ENCODE peak calls at places on chromosome 18, in nine cellular contexts. One of them, this sample, is unnamed.

GRCh38 chr18:9097349-9097748 is 5.2 kb upstream of the NDUFV2 start:
- DNase-seq in EH: no peak
- DNase-seq in activated naive CD4-positive, alpha-beta T cell treated with anti-CD3 and anti-CD28 coated beads, Interleukin-2, amount 10 ng/mL, durations not matched to agents 7 days and 5 days: no peak
- DNase-seq in IMR-90: no peak
- DNase-seq in T-helper 9 cell: no peak
- DNase-seq in HEK293T: no peak
- DNase-seq in AG10803: no peak
- DNase-seq in NCI-H82: no peak
- DNase-seq in iris pigment epithelial cell: no peak
- DNase-seq in this sample: no peak

GRCh38 chr18:70446063-70446462 is 157.2 kb downstream of the SOCS6 start:
- DNase-seq in activated naive CD4-positive, alpha-beta T cell treated with anti-CD3 and anti-CD28 coated beads, Interleukin-2, amount 10 ng/mL, durations not matched to agents 7 days and 5 days: no peak
- DNase-seq in EH: no peak
- DNase-seq in NCI-H82: no peak
- DNase-seq in AG10803: no peak
- DNase-seq in IMR-90: no peak
- DNase-seq in T-helper 9 cell: no peak
- DNase-seq in iris pigment epithelial cell: no peak
- DNase-seq in HEK293T: no peak
- DNase-seq in this sample: no peak

GRCh38 chr18:43192408-43192807 is 76.9 kb upstream of the RIT2 start:
- DNase-seq in AG10803: no peak
- DNase-seq in NCI-H82: no peak
- DNase-seq in T-helper 9 cell: no peak
- DNase-seq in IMR-90: no peak
- DNase-seq in activated naive CD4-positive, alpha-beta T cell treated with anti-CD3 and anti-CD28 coated beads, Interleukin-2, amount 10 ng/mL, durations not matched to agents 7 days and 5 days: no peak
- DNase-seq in iris pigment epithelial cell: peak; percentile 66
- DNase-seq in EH: no peak
- DNase-seq in HEK293T: no peak
- DNase-seq in this sample: no peak

GRCh38 chr18:69785466-69785865 is 162.2 kb downstream of the CD226 start:
- DNase-seq in EH: peak; percentile 1
- DNase-seq in activated naive CD4-positive, alpha-beta T cell treated with anti-CD3 and anti-CD28 coated beads, Interleukin-2, amount 10 ng/mL, durations not matched to agents 7 days and 5 days: no peak
- DNase-seq in T-helper 9 cell: no peak
- DNase-seq in IMR-90: peak; percentile 25
- DNase-seq in NCI-H82: no peak
- DNase-seq in AG10803: peak; percentile 16
- DNase-seq in HEK293T: no peak
- DNase-seq in iris pigment epithelial cell: peak; percentile 54
- DNase-seq in this sample: no peak

GRCh38 chr18:23816740-23817139 is 127.5 kb downstream of the LAMA3 start:
- DNase-seq in T-helper 9 cell: no peak
- DNase-seq in NCI-H82: no peak
- DNase-seq in activated naive CD4-positive, alpha-beta T cell treated with anti-CD3 and anti-CD28 coated beads, Interleukin-2, amount 10 ng/mL, durations not matched to agents 7 days and 5 days: no peak
- DNase-seq in iris pigment epithelial cell: no peak
- DNase-seq in HEK293T: no peak
- DNase-seq in IMR-90: no peak
- DNase-seq in EH: no peak
- DNase-seq in AG10803: no peak
- DNase-seq in this sample: no peak

GRCh38 chr18:26763745-26764144 is 101.8 kb downstream of the AQP4 start:
- DNase-seq in activated naive CD4-positive, alpha-beta T cell treated with anti-CD3 and anti-CD28 coated beads, Interleukin-2, amount 10 ng/mL, durations not matched to agents 7 days and 5 days: no peak
- DNase-seq in AG10803: no peak
- DNase-seq in HEK293T: no peak
- DNase-seq in IMR-90: no peak
- DNase-seq in NCI-H82: peak; percentile 56
- DNase-seq in iris pigment epithelial cell: no peak
- DNase-seq in EH: no peak
- DNase-seq in T-helper 9 cell: no peak
- DNase-seq in this sample: no peak

GRCh38 chr18:62632788-62633455 is 82.4 kb upstream of the PHLPP1 start:
- DNase-seq in activated naive CD4-positive, alpha-beta T cell treated with anti-CD3 and anti-CD28 coated beads, Interleukin-2, amount 10 ng/mL, durations not matched to agents 7 days and 5 days: no peak
- DNase-seq in iris pigment epithelial cell: no peak
- DNase-seq in HEK293T: no peak
- DNase-seq in IMR-90: no peak
- DNase-seq in T-helper 9 cell: no peak
- DNase-seq in AG10803: no peak
- DNase-seq in EH: no peak
- DNase-seq in NCI-H82: no peak
- DNase-seq in this sample: no peak

GRCh38 chr18:12408247-12408869 is 629 bp downstream of the PRELID3A start:
- DNase-seq in NCI-H82: peak; percentile 71
- DNase-seq in activated naive CD4-positive, alpha-beta T cell treated with anti-CD3 and anti-CD28 coated beads, Interleukin-2, amount 10 ng/mL, durations not matched to agents 7 days and 5 days: no peak
- DNase-seq in HEK293T: no peak
- DNase-seq in T-helper 9 cell: no peak
- DNase-seq in AG10803: peak; percentile 42
- DNase-seq in iris pigment epithelial cell: peak; percentile 32
- DNase-seq in EH: peak; percentile 43
- DNase-seq in IMR-90: no peak
- DNase-seq in this sample: no peak

GRCh38 chr18:30623401-30624065 is 419.0 kb downstream of the DSC3 start:
- DNase-seq in AG10803: no peak
- DNase-seq in EH: no peak
- DNase-seq in T-helper 9 cell: no peak
- DNase-seq in HEK293T: no peak
- DNase-seq in iris pigment epithelial cell: peak; percentile 10
- DNase-seq in activated naive CD4-positive, alpha-beta T cell treated with anti-CD3 and anti-CD28 coated beads, Interleukin-2, amount 10 ng/mL, durations not matched to agents 7 days and 5 days: no peak
- DNase-seq in IMR-90: no peak
- DNase-seq in NCI-H82: no peak
- DNase-seq in this sample: no peak

GRCh38 chr18:3177902-3178687 is 41.7 kb downstream of the MYOM1 start:
- DNase-seq in iris pigment epithelial cell: no peak
- DNase-seq in NCI-H82: no peak
- DNase-seq in AG10803: peak; percentile 6
- DNase-seq in EH: no peak
- DNase-seq in T-helper 9 cell: no peak
- DNase-seq in HEK293T: no peak
- DNase-seq in IMR-90: peak; percentile 19
- DNase-seq in activated naive CD4-positive, alpha-beta T cell treated with anti-CD3 and anti-CD28 coated beads, Interleukin-2, amount 10 ng/mL, durations not matched to agents 7 days and 5 days: peak; percentile 28
- DNase-seq in this sample: peak; percentile 85

GRCh38 chr18:70641156-70641775 is 352.4 kb downstream of the SOCS6 start:
- DNase-seq in EH: no peak
- DNase-seq in NCI-H82: no peak
- DNase-seq in T-helper 9 cell: no peak
- DNase-seq in HEK293T: no peak
- DNase-seq in iris pigment epithelial cell: no peak
- DNase-seq in AG10803: no peak
- DNase-seq in IMR-90: no peak
- DNase-seq in activated naive CD4-positive, alpha-beta T cell treated with anti-CD3 and anti-CD28 coated beads, Interleukin-2, amount 10 ng/mL, durations not matched to agents 7 days and 5 days: no peak
- DNase-seq in this sample: no peak

GRCh38 chr18:35934891-35935290 is 37.6 kb upstream of the RMP24 start:
- DNase-seq in IMR-90: no peak
- DNase-seq in T-helper 9 cell: no peak
- DNase-seq in NCI-H82: no peak
- DNase-seq in HEK293T: no peak
- DNase-seq in activated naive CD4-positive, alpha-beta T cell treated with anti-CD3 and anti-CD28 coated beads, Interleukin-2, amount 10 ng/mL, durations not matched to agents 7 days and 5 days: no peak
- DNase-seq in EH: no peak
- DNase-seq in AG10803: no peak
- DNase-seq in iris pigment epithelial cell: no peak
- DNase-seq in this sample: no peak

GRCh38 chr18:37453754-37454153 is 111.8 kb downstream of the CELF4 start:
- DNase-seq in activated naive CD4-positive, alpha-beta T cell treated with anti-CD3 and anti-CD28 coated beads, Interleukin-2, amount 10 ng/mL, durations not matched to agents 7 days and 5 days: no peak
- DNase-seq in T-helper 9 cell: no peak
- DNase-seq in EH: no peak
- DNase-seq in iris pigment epithelial cell: no peak
- DNase-seq in IMR-90: no peak
- DNase-seq in AG10803: no peak
- DNase-seq in NCI-H82: no peak
- DNase-seq in HEK293T: no peak
- DNase-seq in this sample: no peak

GRCh38 chr18:51151568-51152511 is 45.6 kb downstream of the MEX3C start:
- DNase-seq in AG10803: no peak
- DNase-seq in T-helper 9 cell: peak; percentile 38
- DNase-seq in activated naive CD4-positive, alpha-beta T cell treated with anti-CD3 and anti-CD28 coated beads, Interleukin-2, amount 10 ng/mL, durations not matched to agents 7 days and 5 days: peak; percentile 81
- DNase-seq in HEK293T: no peak
- DNase-seq in EH: no peak
- DNase-seq in IMR-90: no peak
- DNase-seq in iris pigment epithelial cell: no peak
- DNase-seq in NCI-H82: no peak
- DNase-seq in this sample: peak; percentile 91

GRCh38 chr18:475202-475624 is 25.3 kb downstream of the COLEC12 start:
- DNase-seq in iris pigment epithelial cell: peak; percentile 65
- DNase-seq in activated naive CD4-positive, alpha-beta T cell treated with anti-CD3 and anti-CD28 coated beads, Interleukin-2, amount 10 ng/mL, durations not matched to agents 7 days and 5 days: no peak
- DNase-seq in AG10803: peak; percentile 95
- DNase-seq in IMR-90: peak; percentile 78
- DNase-seq in NCI-H82: no peak
- DNase-seq in HEK293T: no peak
- DNase-seq in T-helper 9 cell: no peak
- DNase-seq in EH: peak; percentile 94
- DNase-seq in this sample: no peak

GRCh38 chr18:51614033-51614432 is 416.6 kb upstream of the MEX3C start:
- DNase-seq in AG10803: no peak
- DNase-seq in T-helper 9 cell: no peak
- DNase-seq in HEK293T: no peak
- DNase-seq in iris pigment epithelial cell: peak; percentile 33
- DNase-seq in IMR-90: no peak
- DNase-seq in activated naive CD4-positive, alpha-beta T cell treated with anti-CD3 and anti-CD28 coated beads, Interleukin-2, amount 10 ng/mL, durations not matched to agents 7 days and 5 days: no peak
- DNase-seq in EH: no peak
- DNase-seq in NCI-H82: no peak
- DNase-seq in this sample: no peak

GRCh38 chr18:23038712-23039111 is 96.6 kb upstream of the CABLES1 start:
- DNase-seq in HEK293T: no peak
- DNase-seq in IMR-90: peak; percentile 53
- DNase-seq in EH: peak; percentile 94
- DNase-seq in AG10803: peak; percentile 96
- DNase-seq in T-helper 9 cell: no peak
- DNase-seq in iris pigment epithelial cell: peak; percentile 49
- DNase-seq in activated naive CD4-positive, alpha-beta T cell treated with anti-CD3 and anti-CD28 coated beads, Interleukin-2, amount 10 ng/mL, durations not matched to agents 7 days and 5 days: no peak
- DNase-seq in NCI-H82: no peak
- DNase-seq in this sample: no peak

GRCh38 chr18:53416985-53417384 is 807.5 kb downstream of the MBD2 start:
- DNase-seq in EH: no peak
- DNase-seq in NCI-H82: no peak
- DNase-seq in IMR-90: no peak
- DNase-seq in HEK293T: no peak
- DNase-seq in iris pigment epithelial cell: no peak
- DNase-seq in activated naive CD4-positive, alpha-beta T cell treated with anti-CD3 and anti-CD28 coated beads, Interleukin-2, amount 10 ng/mL, durations not matched to agents 7 days and 5 days: no peak
- DNase-seq in T-helper 9 cell: no peak
- DNase-seq in AG10803: peak; percentile 0
- DNase-seq in this sample: no peak

GRCh38 chr18:79898952-79899608 is 52.4 kb downstream of the SLC66A2 start:
- DNase-seq in AG10803: no peak
- DNase-seq in activated naive CD4-positive, alpha-beta T cell treated with anti-CD3 and anti-CD28 coated beads, Interleukin-2, amount 10 ng/mL, durations not matched to agents 7 days and 5 days: no peak
- DNase-seq in iris pigment epithelial cell: no peak
- DNase-seq in T-helper 9 cell: no peak
- DNase-seq in NCI-H82: no peak
- DNase-seq in IMR-90: no peak
- DNase-seq in HEK293T: no peak
- DNase-seq in EH: no peak
- DNase-seq in this sample: peak; percentile 64

GRCh38 chr18:60684843-60685513 is 312.4 kb upstream of the MC4R start:
- DNase-seq in AG10803: peak; percentile 28
- DNase-seq in EH: peak; percentile 9
- DNase-seq in activated naive CD4-positive, alpha-beta T cell treated with anti-CD3 and anti-CD28 coated beads, Interleukin-2, amount 10 ng/mL, durations not matched to agents 7 days and 5 days: no peak
- DNase-seq in NCI-H82: peak; percentile 39
- DNase-seq in HEK293T: no peak
- DNase-seq in iris pigment epithelial cell: peak; percentile 41
- DNase-seq in T-helper 9 cell: no peak
- DNase-seq in IMR-90: peak; percentile 17
- DNase-seq in this sample: no peak

GRCh38 chr18:49994410-49994809 is 181.1 kb upstream of the ACAA2 start:
- DNase-seq in IMR-90: no peak
- DNase-seq in iris pigment epithelial cell: no peak
- DNase-seq in AG10803: no peak
- DNase-seq in NCI-H82: no peak
- DNase-seq in HEK293T: no peak
- DNase-seq in T-helper 9 cell: no peak
- DNase-seq in EH: no peak
- DNase-seq in activated naive CD4-positive, alpha-beta T cell treated with anti-CD3 and anti-CD28 coated beads, Interleukin-2, amount 10 ng/mL, durations not matched to agents 7 days and 5 days: no peak
- DNase-seq in this sample: no peak

GRCh38 chr18:25229080-25229479 is 122.9 kb downstream of the ZNF521 start:
- DNase-seq in NCI-H82: peak; percentile 84
- DNase-seq in AG10803: peak; percentile 85
- DNase-seq in T-helper 9 cell: no peak
- DNase-seq in EH: peak; percentile 62
- DNase-seq in activated naive CD4-positive, alpha-beta T cell treated with anti-CD3 and anti-CD28 coated beads, Interleukin-2, amount 10 ng/mL, durations not matched to agents 7 days and 5 days: no peak
- DNase-seq in iris pigment epithelial cell: peak; percentile 21
- DNase-seq in IMR-90: peak; percentile 81
- DNase-seq in HEK293T: no peak
- DNase-seq in this sample: no peak

GRCh38 chr18:57915241-57915640 is 112.1 kb upstream of the ATP8B1 start:
- DNase-seq in HEK293T: no peak
- DNase-seq in EH: no peak
- DNase-seq in iris pigment epithelial cell: peak; percentile 63
- DNase-seq in NCI-H82: peak; percentile 87
- DNase-seq in T-helper 9 cell: no peak
- DNase-seq in activated naive CD4-positive, alpha-beta T cell treated with anti-CD3 and anti-CD28 coated beads, Interleukin-2, amount 10 ng/mL, durations not matched to agents 7 days and 5 days: no peak
- DNase-seq in IMR-90: peak; percentile 92
- DNase-seq in AG10803: no peak
- DNase-seq in this sample: no peak

GRCh38 chr18:12333650-12334279 is 25.7 kb downstream of the TUBB6 start:
- DNase-seq in HEK293T: no peak
- DNase-seq in activated naive CD4-positive, alpha-beta T cell treated with anti-CD3 and anti-CD28 coated beads, Interleukin-2, amount 10 ng/mL, durations not matched to agents 7 days and 5 days: no peak
- DNase-seq in NCI-H82: no peak
- DNase-seq in AG10803: no peak
- DNase-seq in T-helper 9 cell: no peak
- DNase-seq in IMR-90: no peak
- DNase-seq in EH: no peak
- DNase-seq in iris pigment epithelial cell: no peak
- DNase-seq in this sample: no peak

GRCh38 chr18:76432970-76433767 is 61.9 kb downstream of the ZNF516 start:
- DNase-seq in EH: no peak
- DNase-seq in activated naive CD4-positive, alpha-beta T cell treated with anti-CD3 and anti-CD28 coated beads, Interleukin-2, amount 10 ng/mL, durations not matched to agents 7 days and 5 days: no peak
- DNase-seq in NCI-H82: no peak
- DNase-seq in HEK293T: no peak
- DNase-seq in T-helper 9 cell: no peak
- DNase-seq in IMR-90: no peak
- DNase-seq in AG10803: no peak
- DNase-seq in iris pigment epithelial cell: no peak
- DNase-seq in this sample: no peak